ENCODE peak calls at places on chromosomes 5 and 9, in six cellular contexts. L, N, B, W, G and D are unnamed samples.
A peak's percentile ranks its signal among the peaks of the same experiment; 100 is the strongest.

GRCh38 chr9:5301544-5301943 is 3.0 kb downstream of the RLN2 start:
- DNase-seq in L (no peak), N (no peak), B (no peak), W (no peak), G (no peak), D (no peak)

GRCh38 chr5:36928947-36929346 is 52.4 kb downstream of the NIPBL start:
- DNase-seq in L (no peak), N (peak; percentile 48), B (no peak), W (no peak), G (peak; percentile 69), D (no peak)

GRCh38 chr9:2271426-2271825 is 256.3 kb downstream of the SMARCA2 start:
- DNase-seq in L (no peak), N (no peak), B (no peak), W (peak; percentile 48), G (peak; percentile 39), D (peak; percentile 57)

GRCh38 chr5:134149571-134150303 is 27.0 kb downstream of the SKP1 start:
- DNase-seq in L (no peak), N (no peak), B (no peak), W (no peak), G (peak; percentile 20), D (no peak)

GRCh38 chr9:110799396-110799795 is 130.8 kb downstream of the MUSK start:
- DNase-seq in L (no peak), N (no peak), B (no peak), W (no peak), G (no peak), D (no peak)

GRCh38 chr9:130893250-130894101 is 3.1 kb downstream of the QRFP start:
- DNase-seq in L (no peak), N (peak; percentile 13), B (no peak), W (no peak), G (peak; percentile 71), D (no peak)

GRCh38 chr5:100779669-100780375 is 123.3 kb downstream of the ST8SIA4 start:
- DNase-seq in L (no peak), N (no peak), B (no peak), W (no peak), G (no peak), D (no peak)

GRCh38 chr5:123125172-123125508 is 36.1 kb downstream of the PRDM6 start:
- DNase-seq in L (no peak), N (no peak), B (no peak), W (no peak), G (peak; percentile 39), D (no peak)

GRCh38 chr9:38423273-38423938 is 848 bp downstream of the IGFBPL1 start:
- DNase-seq in L (peak; percentile 17), N (no peak), B (no peak), W (no peak), G (no peak), D (no peak)

GRCh38 chr5:41809128-41809527 is 61.1 kb downstream of the OXCT1 start:
- DNase-seq in L (no peak), N (no peak), B (no peak), W (no peak), G (no peak), D (no peak)

GRCh38 chr5:39194466-39195136 is 24.8 kb downstream of the FYB1 start:
- DNase-seq in L (no peak), N (peak; percentile 43), B (peak; percentile 78), W (no peak), G (peak; percentile 97), D (no peak)

GRCh38 chr9:73643379-73644013 is 491.8 kb downstream of the ANXA1 start:
- DNase-seq in L (no peak), N (no peak), B (no peak), W (no peak), G (peak; percentile 85), D (no peak)

GRCh38 chr9:92963831-92964606 is 16.7 kb downstream of the FGD3 start:
- DNase-seq in L (no peak), N (no peak), B (no peak), W (peak; percentile 78), G (no peak), D (no peak)

GRCh38 chr5:116303340-116303739 is 218.5 kb downstream of the COMMD10 start:
- DNase-seq in L (no peak), N (no peak), B (no peak), W (no peak), G (peak; percentile 36), D (no peak)

GRCh38 chr9:110183208-110184145 is 24.5 kb downstream of the C9orf152 start:
- DNase-seq in L (peak; percentile 52), N (peak; percentile 64), B (peak; percentile 65), W (peak; percentile 23), G (peak; percentile 90), D (peak; percentile 48)

GRCh38 chr5:171975877-171976667 is 30.4 kb downstream of the FBXW11 start:
- DNase-seq in L (no peak), N (no peak), B (no peak), W (no peak), G (no peak), D (no peak)

GRCh38 chr5:33372721-33373120 is 68.0 kb upstream of the TARS1 start:
- DNase-seq in L (no peak), N (no peak), B (no peak), W (no peak), G (peak; percentile 26), D (no peak)

GRCh38 chr5:55037046-55037771 is 13.2 kb downstream of the GZMK start:
- DNase-seq in L (no peak), N (no peak), B (no peak), W (peak; percentile 2), G (peak; percentile 44), D (no peak)

GRCh38 chr5:168477060-168477459 is 9.2 kb upstream of the RARS1 start:
- DNase-seq in L (no peak), N (no peak), B (no peak), W (no peak), G (peak; percentile 61), D (no peak)

GRCh38 chr5:55577353-55578060 is 42.7 kb upstream of the PLPP1 start:
- DNase-seq in L (no peak), N (no peak), B (no peak), W (no peak), G (peak; percentile 61), D (no peak)